ENCODE peak calls at places on chromosomes 5 and 9, in four cellular contexts. One of them, this sample, is unnamed.

GRCh38 chr5:107668933-107669542 is 1.7 kb downstream of the EFNA5 start:
- DNase-seq in K562: no peak
- DNase-seq in HepG2: no peak
- DNase-seq in HCT116: no peak
- DNase-seq in this sample: no peak

GRCh38 chr5:58933891-58934628 is 351.2 kb downstream of the RAB3C start:
- DNase-seq in K562: no peak
- DNase-seq in HepG2: no peak
- DNase-seq in HCT116: no peak
- DNase-seq in this sample: no peak

GRCh38 chr5:96699186-96699820 is 37.1 kb downstream of the CAST start:
- DNase-seq in K562: peak
- DNase-seq in HepG2: no peak
- DNase-seq in HCT116: no peak
- DNase-seq in this sample: no peak

GRCh38 chr9:14962193-14962899 is 52.1 kb upstream of the FREM1 start:
- DNase-seq in K562: no peak
- DNase-seq in HepG2: no peak
- DNase-seq in HCT116: no peak
- DNase-seq in this sample: no peak

GRCh38 chr9:17807670-17808282 is 228.9 kb downstream of the SH3GL2 start:
- DNase-seq in K562: no peak
- DNase-seq in HepG2: peak
- DNase-seq in HCT116: no peak
- DNase-seq in this sample: no peak

GRCh38 chr9:19619221-19619620 is 169.6 kb downstream of the SLC24A2 start:
- DNase-seq in K562: no peak
- DNase-seq in HepG2: no peak
- DNase-seq in HCT116: no peak
- DNase-seq in this sample: no peak

GRCh38 chr9:100598641-100599145 is 20.8 kb downstream of the CAVIN4 start:
- DNase-seq in K562: peak
- DNase-seq in HepG2: peak
- DNase-seq in HCT116: peak
- DNase-seq in this sample: no peak

GRCh38 chr9:15403155-15403554 is 19.5 kb upstream of the SNAPC3 start:
- DNase-seq in K562: peak
- DNase-seq in HepG2: peak
- DNase-seq in HCT116: peak
- DNase-seq in this sample: no peak

GRCh38 chr9:104276709-104277245 is 182.7 kb downstream of the SMC2 start:
- DNase-seq in K562: no peak
- DNase-seq in HepG2: no peak
- DNase-seq in HCT116: no peak
- DNase-seq in this sample: no peak

GRCh38 chr5:80622756-80623155 is 31.7 kb upstream of the MSH3 start:
- DNase-seq in K562: no peak
- DNase-seq in HepG2: no peak
- DNase-seq in HCT116: no peak
- DNase-seq in this sample: no peak

GRCh38 chr9:133943036-133943780 is 48.9 kb downstream of the VAV2 start:
- DNase-seq in K562: no peak
- DNase-seq in HepG2: no peak
- DNase-seq in HCT116: no peak
- DNase-seq in this sample: no peak

GRCh38 chr9:130663258-130664171 is 879 bp upstream of the PRDM12 start:
- DNase-seq in K562: no peak
- DNase-seq in HepG2: no peak
- DNase-seq in HCT116: no peak
- DNase-seq in this sample: no peak

GRCh38 chr9:129225815-129226214 is 47.8 kb upstream of the IER5L start:
- DNase-seq in K562: peak
- DNase-seq in HepG2: no peak
- DNase-seq in HCT116: no peak
- DNase-seq in this sample: no peak

GRCh38 chr9:132744881-132745761 is 74.9 kb downstream of the GTF3C4 start:
- DNase-seq in K562: no peak
- DNase-seq in HepG2: no peak
- DNase-seq in HCT116: no peak
- DNase-seq in this sample: no peak
- H3K4me3 ChIP-seq in K562: no peak
- H3K4me3 ChIP-seq in HepG2: no peak
- H3K4me3 ChIP-seq in HCT116: no peak
- H3K4me3 ChIP-seq in this sample: no peak

GRCh38 chr5:51384281-51384840 is 1.1 kb downstream of the ISL1 start:
- DNase-seq in K562: no peak
- DNase-seq in HepG2: no peak
- DNase-seq in HCT116: no peak
- DNase-seq in this sample: no peak

GRCh38 chr5:51381801-51382507 is 1.3 kb upstream of the ISL1 start:
- DNase-seq in K562: no peak
- DNase-seq in HepG2: no peak
- DNase-seq in HCT116: no peak
- DNase-seq in this sample: no peak

GRCh38 chr5:51383494-51384081 is 340 bp downstream of the ISL1 start:
- DNase-seq in K562: no peak
- DNase-seq in HepG2: no peak
- DNase-seq in HCT116: no peak
- DNase-seq in this sample: no peak

GRCh38 chr5:51382508-51382758 is 815 bp upstream of the ISL1 start:
- DNase-seq in K562: no peak
- DNase-seq in HepG2: no peak
- DNase-seq in HCT116: no peak
- DNase-seq in this sample: no peak

GRCh38 chr5:51382759-51383493 is at the start of gene ISL1:
- DNase-seq in K562: no peak
- DNase-seq in HepG2: no peak
- DNase-seq in HCT116: peak
- DNase-seq in this sample: no peak
- TF ChIP-seq TCF7L2 in K562: no peak
- TF ChIP-seq TCF7L2 in HepG2: no peak
- TF ChIP-seq TCF7L2 in HCT116: peak
- TF ChIP-seq TCF7L2 in this sample: no peak

DNA sequence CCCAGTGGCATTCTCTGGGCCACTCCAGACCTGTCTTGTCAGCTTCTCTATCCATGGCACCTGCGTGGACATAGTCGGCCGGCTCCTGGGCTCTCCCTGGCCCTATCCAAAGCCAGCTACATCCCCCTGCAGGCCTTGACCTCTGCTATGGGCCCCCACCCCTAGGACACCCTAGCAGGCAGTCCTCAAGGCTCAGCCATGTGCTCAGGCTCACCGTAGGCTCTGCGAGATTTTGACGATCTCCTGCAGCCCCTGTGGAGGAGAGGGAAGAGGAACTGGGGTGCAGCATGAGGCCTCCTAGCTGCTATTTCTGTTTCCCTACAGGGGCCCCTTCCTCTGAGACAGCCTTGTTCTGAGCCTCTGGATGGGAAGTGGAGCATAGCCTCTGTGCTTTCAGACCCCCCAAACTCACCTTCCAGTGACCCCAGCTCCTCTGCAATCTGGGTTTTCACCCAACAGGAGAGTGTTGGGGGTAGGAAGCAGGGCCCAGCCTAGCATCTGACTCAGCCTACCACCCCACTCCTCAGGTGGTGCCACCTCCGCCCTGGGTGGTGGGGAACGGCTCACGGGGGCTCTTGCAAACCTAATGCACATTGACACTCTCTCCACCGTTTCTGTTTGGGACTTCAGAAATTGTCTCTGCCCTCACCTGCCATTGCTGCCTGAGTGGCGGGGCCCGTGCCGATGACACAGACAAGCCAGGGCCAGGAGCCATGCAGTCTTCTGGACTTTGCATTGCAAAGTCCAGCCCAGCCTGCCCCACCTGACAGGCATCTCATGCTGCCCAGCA is 36.7 kb downstream of the HRH2 start:
- DNase-seq in K562: no peak
- DNase-seq in HepG2: no peak
- DNase-seq in HCT116: no peak
- DNase-seq in this sample: no peak
- H3K4me3 ChIP-seq in K562: no peak
- H3K4me3 ChIP-seq in HepG2: no peak
- H3K4me3 ChIP-seq in HCT116: no peak
- H3K4me3 ChIP-seq in this sample: no peak

GRCh38 chr9:79129865-79130480 is 441.8 kb upstream of the TLE4 start:
- DNase-seq in K562: peak
- DNase-seq in HepG2: peak
- DNase-seq in HCT116: peak
- DNase-seq in this sample: peak
- TF ChIP-seq TCF7L2 in K562: no peak
- TF ChIP-seq TCF7L2 in HepG2: no peak
- TF ChIP-seq TCF7L2 in HCT116: no peak
- TF ChIP-seq TCF7L2 in this sample: no peak

DNA sequence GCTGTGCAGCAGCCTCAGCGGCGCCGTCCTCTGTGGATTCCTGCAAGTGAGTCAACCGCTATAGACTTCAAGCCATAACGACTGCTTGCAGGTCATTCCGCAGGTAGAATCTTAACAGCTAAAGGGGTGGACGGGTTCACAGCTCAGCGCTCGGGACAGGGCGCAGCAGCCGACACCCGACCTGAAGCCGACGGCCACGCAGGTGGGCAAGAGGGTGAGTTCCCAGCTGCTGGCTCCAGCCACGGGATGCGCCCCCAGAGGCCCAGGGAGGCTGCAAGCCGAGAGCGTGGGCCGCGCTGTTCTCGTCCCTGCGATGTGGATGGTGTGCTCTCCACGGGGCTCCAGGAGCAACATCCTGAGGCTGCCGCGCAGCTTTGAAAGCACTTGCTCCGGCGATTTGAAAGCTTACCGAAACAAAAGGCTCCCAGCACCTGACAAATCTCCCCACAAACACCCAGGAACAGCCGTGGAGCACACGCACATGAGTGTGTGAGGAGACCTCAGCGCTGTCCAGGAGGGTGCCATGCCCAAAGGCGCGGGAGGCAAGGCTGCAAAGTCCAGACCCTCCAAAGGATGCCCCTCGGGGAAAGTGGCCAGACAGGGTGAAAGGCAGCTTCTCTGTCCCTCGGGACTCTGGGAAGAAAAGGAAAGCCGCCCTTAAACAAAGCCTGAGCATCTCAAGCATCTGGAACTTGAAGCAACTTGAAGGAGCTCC is 48.7 kb downstream of the EXD3 start:
- DNase-seq in K562: no peak
- DNase-seq in HepG2: no peak
- DNase-seq in HCT116: no peak
- DNase-seq in this sample: no peak
- H3K4me3 ChIP-seq in K562: no peak
- H3K4me3 ChIP-seq in HepG2: no peak
- H3K4me3 ChIP-seq in HCT116: no peak
- H3K4me3 ChIP-seq in this sample: no peak

GRCh38 chr5:14582797-14583137 is 1.2 kb downstream of the OTULINL start:
- DNase-seq in K562: no peak
- DNase-seq in HepG2: no peak
- DNase-seq in HCT116: no peak
- DNase-seq in this sample: no peak
- TF ChIP-seq TCF7L2 in K562: no peak
- TF ChIP-seq TCF7L2 in HepG2: no peak
- TF ChIP-seq TCF7L2 in HCT116: no peak
- TF ChIP-seq TCF7L2 in this sample: no peak

GRCh38 chr9:125629451-125629850 is 77.6 kb downstream of the MAPKAP1 start:
- DNase-seq in K562: no peak
- DNase-seq in HepG2: no peak
- DNase-seq in HCT116: no peak
- DNase-seq in this sample: no peak
- H3K4me3 ChIP-seq in K562: no peak
- H3K4me3 ChIP-seq in HepG2: no peak
- H3K4me3 ChIP-seq in HCT116: no peak
- H3K4me3 ChIP-seq in this sample: no peak

DNA sequence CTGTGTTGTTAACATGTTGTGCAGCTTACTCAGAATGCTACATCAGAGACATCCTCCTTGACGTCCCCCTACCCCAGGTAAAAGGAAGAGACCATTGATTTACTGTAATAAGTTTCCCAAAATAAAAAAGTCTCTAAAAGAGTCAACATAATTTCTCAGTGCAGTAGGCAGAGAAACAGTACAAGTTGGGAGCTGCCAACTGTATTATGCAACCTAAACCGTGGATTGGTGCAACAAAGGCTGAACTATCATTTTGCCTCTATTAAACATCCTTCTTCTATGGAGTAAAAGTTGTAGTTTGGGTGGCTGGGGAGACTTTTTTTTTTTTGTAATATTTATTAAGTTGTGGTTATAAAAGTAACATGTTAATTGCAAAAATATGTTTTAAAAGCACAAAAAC is 208.0 kb downstream of the NR3C1 start:
- DNase-seq in K562: no peak
- DNase-seq in HepG2: no peak
- DNase-seq in HCT116: no peak
- DNase-seq in this sample: no peak
- TF ChIP-seq TCF7L2 in K562: no peak
- TF ChIP-seq TCF7L2 in HepG2: no peak
- TF ChIP-seq TCF7L2 in HCT116: no peak
- TF ChIP-seq TCF7L2 in this sample: no peak

GRCh38 chr9:135088348-135088978 is 995 bp downstream of the OLFM1 start:
- DNase-seq in K562: no peak
- DNase-seq in HepG2: no peak
- DNase-seq in HCT116: no peak
- DNase-seq in this sample: no peak
- H3K4me3 ChIP-seq in K562: no peak
- H3K4me3 ChIP-seq in HepG2: no peak
- H3K4me3 ChIP-seq in HCT116: no peak
- H3K4me3 ChIP-seq in this sample: no peak